ENCODE peak calls at places on chromosomes 2 and 18, in four cellular contexts. V, Z, I and K are unnamed samples.

GRCh38 chr2:227228061-227228667 is 63.7 kb downstream of the COL4A3 start:
- DNase-seq in I (peak), V (peak), Z (no peak), K (peak)

GRCh38 chr2:169294001-169294675 is 68.2 kb downstream of the LRP2 start:
- DNase-seq in I (no peak), V (no peak), Z (no peak), K (no peak)

GRCh38 chr2:85851253-85851955 is 37.4 kb downstream of the ST3GAL5 start:
- DNase-seq in I (peak), V (peak), Z (no peak), K (no peak)

GRCh38 chr2:44766777-44767176 is 174.7 kb upstream of the SIX3 start:
- DNase-seq in V (no peak), I (no peak), Z (no peak), K (no peak)

GRCh38 chr2:101307503-101307902 is 998 bp downstream of the RNF149 start:
- DNase-seq in V (no peak), I (no peak), Z (no peak), K (no peak)

GRCh38 chr2:72153026-72153791 is 5.5 kb upstream of the CYP26B1 start:
- DNase-seq in V (no peak), Z (no peak), I (no peak), K (no peak)

GRCh38 chr2:223576873-223577272 is 25.3 kb downstream of the SCG2 start:
- DNase-seq in Z (no peak), V (no peak), I (no peak), K (no peak)

GRCh38 chr2:128745946-128746345 is 427.3 kb upstream of the HS6ST1 start:
- DNase-seq in I (no peak), V (no peak), Z (no peak), K (no peak)

GRCh38 chr2:46179037-46179621 is 118.1 kb upstream of the EPAS1 start:
- DNase-seq in V (peak), Z (peak), I (peak), K (no peak)

GRCh38 chr2:113173563-113174368 is at the start of gene PSD4:
- DNase-seq in V (peak), I (peak), Z (peak), K (peak)

GRCh38 chr2:9165625-9166024 is 41.0 kb upstream of the ASAP2 start:
- DNase-seq in Z (no peak), I (no peak), V (peak), K (no peak)

GRCh38 chr2:201450910-201451329 is 338 bp downstream of the TRAK2 start:
- DNase-seq in I (no peak), Z (no peak), V (no peak), K (no peak)

GRCh38 chr18:63684718-63685117 is 18.0 kb upstream of the SERPINB11 start:
- DNase-seq in Z (no peak), I (no peak), V (no peak), K (no peak)

GRCh38 chr2:238898534-238899281 is 50.8 kb downstream of the TWIST2 start:
- DNase-seq in V (no peak), Z (no peak), I (no peak), K (no peak)

GRCh38 chr2:33307659-33308311 is 168.7 kb upstream of the RASGRP3 start:
- DNase-seq in Z (no peak), I (no peak), V (no peak), K (no peak)

GRCh38 chr2:172674034-172674967 is 61.3 kb upstream of the RAPGEF4 start:
- DNase-seq in V (peak), Z (no peak), I (peak), K (peak)

GRCh38 chr2:47508641-47509040 is 105.7 kb downstream of the MSH2 start:
- DNase-seq in V (no peak), Z (no peak), I (no peak), K (no peak)

GRCh38 chr2:26173596-26174482 is 951 bp downstream of the GAREM2 start:
- DNase-seq in V (no peak), I (no peak), Z (no peak), K (no peak)

GRCh38 chr2:241815477-241816430 is 6.8 kb downstream of the NEU4 start:
- DNase-seq in Z (no peak), I (no peak), V (peak), K (peak)

GRCh38 chr2:100554788-100555407 is 7.9 kb upstream of the PDCL3 start:
- DNase-seq in Z (peak), I (no peak), V (no peak), K (no peak)

GRCh38 chr2:144703852-144704324 is 184.0 kb upstream of the ZEB2 start:
- DNase-seq in Z (no peak), I (no peak), V (peak), K (no peak)

GRCh38 chr18:74266161-74266560 is 25.6 kb downstream of the CYB5A start:
- DNase-seq in Z (no peak), V (no peak), I (no peak), K (no peak)

GRCh38 chr2:190863946-190864345 is 16.7 kb upstream of the GLS start:
- DNase-seq in I (peak), V (no peak), Z (no peak), K (no peak)

GRCh38 chr2:229407170-229407569 is 136.1 kb upstream of the PID1 start:
- DNase-seq in V (peak), Z (no peak), I (peak), K (peak)

GRCh38 chr2:80429251-80429650 is 124.7 kb upstream of the LRRTM1 start:
- DNase-seq in V (no peak), Z (no peak), I (no peak), K (no peak)

GRCh38 chr18:77118256-77119090 is 14.1 kb downstream of the MBP start:
- DNase-seq in V (no peak), Z (no peak), I (no peak), K (peak)

GRCh38 chr18:77123313-77124231 is 9.0 kb downstream of the MBP start:
- DNase-seq in V (no peak), I (no peak), Z (peak), K (no peak)

GRCh38 chr18:77116201-77117080 is 16.1 kb downstream of the MBP start:
- DNase-seq in Z (no peak), I (no peak), V (no peak), K (peak)

GRCh38 chr18:77119101-77119850 is 13.3 kb downstream of the MBP start:
- DNase-seq in Z (no peak), V (no peak), I (no peak), K (peak)

GRCh38 chr18:77119851-77120491 is 12.6 kb downstream of the MBP start:
- DNase-seq in I (no peak), Z (no peak), V (no peak), K (peak)
- H3K27ac ChIP-seq in I (no peak), Z (no peak), V (no peak), K (no peak)

GRCh38 chr18:31490387-31490786 is 7.6 kb upstream of the DSG2 start:
- DNase-seq in Z (no peak), V (no peak), I (no peak), K (peak)
- H3K27ac ChIP-seq in Z (no peak), V (no peak), I (no peak), K (peak)

GRCh38 chr2:162258169-162258568 is 14.9 kb upstream of the FAP start:
- DNase-seq in Z (no peak), I (no peak), V (no peak), K (no peak)

GRCh38 chr2:162258686-162259085 is 15.4 kb upstream of the FAP start:
- DNase-seq in Z (no peak), V (no peak), I (no peak), K (no peak)

GRCh38 chr2:162254472-162254871 is 11.2 kb upstream of the FAP start:
- DNase-seq in I (no peak), V (no peak), Z (no peak), K (no peak)

GRCh38 chr2:162256621-162257020 is 13.4 kb upstream of the FAP start:
- DNase-seq in Z (no peak), V (no peak), I (no peak), K (no peak)

GRCh38 chr2:162257416-162257815 is 14.2 kb upstream of the FAP start:
- DNase-seq in Z (no peak), V (no peak), I (no peak), K (no peak)
- H3K27ac ChIP-seq in Z (no peak), V (no peak), I (no peak), K (no peak)

GRCh38 chr18:11118051-11118450 is 31.3 kb downstream of the PIEZO2 start:
- DNase-seq in Z (no peak), V (no peak), I (no peak), K (no peak)
- H3K27ac ChIP-seq in Z (no peak), V (no peak), I (no peak), K (no peak)

GRCh38 chr2:237232166-237232565 is 146.5 kb downstream of the COPS8 start:
- DNase-seq in I (no peak), Z (no peak), V (no peak), K (no peak)
- H3K27ac ChIP-seq in I (no peak), Z (no peak), V (no peak), K (no peak)

GRCh38 chr2:1826188-1826905 is 82.0 kb upstream of the PXDN start:
- DNase-seq in I (no peak), V (no peak), Z (no peak), K (no peak)
- H3K27ac ChIP-seq in I (no peak), V (no peak), Z (no peak), K (no peak)

GRCh38 chr2:210475726-210476125 is 833 bp downstream of the LANCL1 start:
- DNase-seq in Z (no peak), I (no peak), V (no peak), K (no peak)
- H3K27ac ChIP-seq in Z (peak), I (no peak), V (no peak), K (peak)

GRCh38 chr2:105912081-105912480 is 167.4 kb downstream of the NCK2 start:
- DNase-seq in V (no peak), I (no peak), Z (no peak), K (no peak)
- H3K27ac ChIP-seq in V (no peak), I (no peak), Z (no peak), K (no peak)